ENCODE peak calls at places on chromosome 17, in eight cellular contexts. N, G, O, L, H, K, V and U are unnamed samples.

GRCh38 chr17:51371732-51372151 is 111.4 kb downstream of the UTP18 start:
- DNase-seq in N (peak), G (peak), O (peak), L (peak), H (peak), K (peak), V (peak), U (peak)

GRCh38 chr17:49915670-49916069 is 53.3 kb upstream of the DLX4 start:
- DNase-seq in N (no peak), G (no peak), O (no peak), L (no peak), H (no peak), K (peak), V (no peak), U (no peak)

GRCh38 chr17:79338589-79338988 is 264.0 kb downstream of the ENGASE start:
- DNase-seq in N (no peak), G (no peak), O (no peak), L (peak), H (no peak), K (no peak), V (no peak), U (peak)

GRCh38 chr17:72254808-72255449 is 134.1 kb downstream of the SOX9 start:
- DNase-seq in N (no peak), G (no peak), O (no peak), L (no peak), H (no peak), K (no peak), V (no peak), U (no peak)

GRCh38 chr17:14902803-14903202 is 362.3 kb downstream of the PMP22 start:
- DNase-seq in N (no peak), G (no peak), O (no peak), L (no peak), H (no peak), K (no peak), V (no peak), U (no peak)

GRCh38 chr17:60901806-60902205 is 224.2 kb downstream of the BCAS3 start:
- DNase-seq in N (no peak), G (no peak), O (no peak), L (peak), H (peak), K (no peak), V (no peak), U (no peak)

GRCh38 chr17:41689497-41690299 is 1.0 kb downstream of the EIF1 start:
- DNase-seq in N (peak), G (peak), O (no peak), L (peak), H (peak), K (peak), V (peak), U (peak)

GRCh38 chr17:29603109-29603674 is 10.3 kb downstream of the ANKRD13B start:
- DNase-seq in N (no peak), G (no peak), O (no peak), L (no peak), H (no peak), K (no peak), V (no peak), U (no peak)

GRCh38 chr17:13885953-13886889 is 183.1 kb upstream of the COX10 start:
- DNase-seq in N (no peak), G (no peak), O (no peak), L (peak), H (no peak), K (no peak), V (no peak), U (no peak)

GRCh38 chr17:4498461-4499397 is at the start of gene SPNS2:
- DNase-seq in N (peak), G (no peak), O (peak), L (no peak), H (peak), K (peak), V (peak), U (peak)

GRCh38 chr17:5583426-5584382 is 605 bp downstream of the NLRP1 start:
- DNase-seq in N (peak), G (no peak), O (no peak), L (no peak), H (no peak), K (no peak), V (peak), U (no peak)

GRCh38 chr17:27402943-27403342 is 53.3 kb upstream of the KSR1 start:
- DNase-seq in N (no peak), G (no peak), O (no peak), L (no peak), H (no peak), K (no peak), V (no peak), U (no peak)

GRCh38 chr17:246226-246625 is 64.8 kb upstream of the DOC2B start:
- DNase-seq in N (no peak), G (no peak), O (no peak), L (no peak), H (no peak), K (peak), V (no peak), U (no peak)

GRCh38 chr17:48634446-48635208 is 8.5 kb upstream of the HOXB9 start:
- DNase-seq in N (no peak), G (no peak), O (no peak), L (no peak), H (no peak), K (no peak), V (no peak), U (no peak)

GRCh38 chr17:69175812-69176517 is 34.3 kb upstream of the ABCA6 start:
- DNase-seq in N (no peak), G (no peak), O (no peak), L (peak), H (peak), K (no peak), V (no peak), U (peak)

GRCh38 chr17:6669479-6670212 is 18.1 kb downstream of the C17orf100 start:
- DNase-seq in N (no peak), G (no peak), O (no peak), L (no peak), H (no peak), K (no peak), V (no peak), U (no peak)